ENCODE peak calls at places on chromosome 21, in nine cellular contexts. P is endothelial cell, G is pancreas, V is dorsolateral prefrontal cortex, K is MM.1S, Z is psoas muscle, R is bronchial epithelial cell, Y is tibial artery, J is fibroblast of lung. L is an unnamed sample.

GRCh38 chr21:39885119-39885848 is 18.0 kb downstream of the PCP4 start:
- DNase-seq in G (no peak), J (peak; percentile 21), R (no peak), K (no peak), V (peak; percentile 40), Y (peak; percentile 81), Z (no peak), P (no peak), L (no peak)

GRCh38 chr21:44423941-44424607 is 31.2 kb upstream of the LRRC3 start:
- DNase-seq in V (no peak), R (no peak), G (no peak), Y (peak; percentile 48), Z (peak; percentile 27), K (no peak), P (no peak), J (no peak), L (no peak)

GRCh38 chr21:35208810-35209517 is 159.9 kb upstream of the RUNX1 start:
- DNase-seq in R (no peak), J (peak; percentile 93), V (no peak), P (no peak), Z (no peak), Y (no peak), K (no peak), G (no peak), L (no peak)

GRCh38 chr21:34916446-34916845 is 132.7 kb downstream of the RUNX1 start:
- DNase-seq in P (no peak), J (peak; percentile 77), Z (no peak), K (no peak), G (no peak), V (no peak), Y (no peak), R (no peak), L (no peak)

GRCh38 chr21:20721151-20721550 is 277.1 kb upstream of the NCAM2 start:
- DNase-seq in J (peak; percentile 50), G (no peak), K (no peak), V (no peak), Z (no peak), Y (no peak), R (no peak), P (no peak), L (no peak)

GRCh38 chr21:25589905-25590304 is 17.4 kb downstream of the MRPL39 start:
- DNase-seq in J (no peak), G (no peak), P (no peak), V (no peak), Z (no peak), K (no peak), R (no peak), Y (no peak), L (no peak)

GRCh38 chr21:14119038-14119437 is 91.7 kb downstream of the LIPI start:
- DNase-seq in R (no peak), Y (no peak), P (no peak), K (no peak), Z (no peak), G (no peak), V (no peak), J (no peak), L (no peak)

GRCh38 chr21:40178726-40179125 is 311.5 kb downstream of the PCP4 start:
- DNase-seq in V (no peak), K (no peak), R (no peak), J (no peak), Z (no peak), P (no peak), Y (no peak), G (no peak), L (no peak)

GRCh38 chr21:35189077-35189863 is 140.2 kb upstream of the RUNX1 start:
- DNase-seq in G (no peak), Z (no peak), J (peak; percentile 93), P (no peak), K (no peak), Y (no peak), R (no peak), V (no peak), L (peak; percentile 53)

GRCh38 chr21:15617968-15618367 is 111.8 kb upstream of the USP25 start:
- DNase-seq in K (no peak), Z (no peak), R (peak; percentile 41), V (no peak), J (peak; percentile 76), Y (no peak), P (no peak), G (no peak), L (no peak)

GRCh38 chr21:14078746-14079375 is 131.9 kb downstream of the LIPI start:
- DNase-seq in Y (no peak), V (no peak), R (no peak), J (no peak), P (no peak), Z (no peak), K (no peak), G (no peak), L (no peak)

GRCh38 chr21:44466996-44467858 is 11.9 kb downstream of the LRRC3 start:
- DNase-seq in V (no peak), R (no peak), P (no peak), Y (peak; percentile 58), J (no peak), K (no peak), Z (no peak), G (no peak), L (no peak)

GRCh38 chr21:45850181-45850580 is 131.4 kb upstream of the COL6A1 start:
- DNase-seq in R (no peak), Y (no peak), Z (no peak), P (no peak), K (no peak), J (no peak), G (no peak), V (no peak), L (no peak)
- TF ChIP-seq CTCF in R (no peak), Y (no peak), Z (no peak), P (no peak), K (no peak), J (no peak), G (no peak), V (no peak), L (no peak)

GRCh38 chr21:17819114-17819877 is at the start of gene C21orf91:
- DNase-seq in Z (peak; percentile 93), R (peak; percentile 56), G (peak; percentile 86), Y (peak; percentile 92), J (peak; percentile 88), V (peak; percentile 88), K (peak; percentile 83), P (peak; percentile 81), L (peak; percentile 91)
- TF ChIP-seq CTCF in Z (no peak), R (no peak), G (no peak), Y (no peak), J (no peak), V (no peak), K (no peak), P (no peak), L (no peak)

DNA sequence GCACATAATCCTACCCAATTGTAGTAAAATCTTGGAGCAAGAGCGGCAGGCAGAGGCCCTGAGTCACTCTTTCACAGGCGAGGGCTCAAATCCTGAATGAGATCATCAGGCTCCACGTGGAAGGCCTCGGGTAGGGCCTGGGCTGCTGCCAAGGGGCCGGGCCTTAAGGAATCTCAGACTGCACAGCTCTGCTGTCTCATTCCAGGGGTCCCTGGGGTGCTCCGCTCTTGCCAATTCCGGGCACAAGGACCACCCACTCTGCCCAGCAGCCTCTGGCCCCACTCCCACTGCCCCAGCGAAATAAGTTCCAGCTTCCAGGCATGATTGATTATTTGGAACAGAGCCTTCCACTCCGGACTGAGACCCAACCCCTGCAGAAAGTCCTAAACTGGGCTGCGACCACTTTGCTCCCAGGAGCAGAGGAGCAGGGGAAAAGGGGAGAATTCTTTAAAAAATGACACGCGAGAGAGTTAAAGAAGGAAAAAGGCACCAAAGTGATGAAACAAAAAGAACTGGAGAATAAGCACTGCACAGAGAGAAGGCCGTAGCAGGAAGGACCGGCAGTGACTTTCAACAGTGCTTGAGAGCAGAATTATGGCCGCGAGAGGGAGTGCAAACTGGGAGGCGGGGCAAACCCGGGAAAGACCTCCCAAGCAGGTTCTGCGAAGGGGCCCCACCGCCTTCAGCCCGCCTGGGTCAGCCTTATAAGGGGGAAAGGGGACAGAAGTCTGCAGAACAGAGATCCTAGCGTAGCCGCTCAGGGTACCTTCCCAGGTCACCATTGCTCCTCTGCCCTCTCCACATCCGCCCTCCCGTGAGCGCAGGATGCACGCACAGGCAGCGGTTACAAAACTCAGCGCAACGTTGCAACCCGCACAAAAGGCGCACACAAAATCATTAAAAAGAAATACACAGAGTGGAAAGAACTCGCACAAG is 2.0 kb downstream of the ADAMTS1 start:
- DNase-seq in P (peak; percentile 62), K (peak; percentile 49), R (peak; percentile 89), V (peak; percentile 89), Z (peak; percentile 96), J (peak; percentile 94), G (peak; percentile 89), Y (peak; percentile 98), L (no peak)
- TF ChIP-seq CTCF in P (peak; percentile 1), K (peak; percentile 44), R (peak; percentile 44), V (no peak), Z (peak; percentile 26), J (no peak), G (no peak), Y (peak; percentile 28), L (no peak)

GRCh38 chr21:42512346-42513034 is 1.2 kb upstream of the SLC37A1 start:
- DNase-seq in G (no peak), P (no peak), Z (no peak), V (peak; percentile 22), J (no peak), R (no peak), Y (peak; percentile 60), K (no peak), L (no peak)

GRCh38 chr21:42514883-42515228 is 1.2 kb downstream of the SLC37A1 start:
- DNase-seq in P (no peak), G (no peak), Y (no peak), Z (no peak), R (peak; percentile 63), J (no peak), V (no peak), K (no peak), L (no peak)

GRCh38 chr21:42515708-42516502 is 2.3 kb downstream of the SLC37A1 start:
- DNase-seq in J (no peak), V (peak; percentile 25), Y (no peak), K (no peak), P (no peak), G (no peak), Z (no peak), R (peak; percentile 58), L (no peak)

GRCh38 chr21:42513985-42514882 is 582 bp downstream of the SLC37A1 start:
- DNase-seq in V (peak; percentile 26), K (no peak), Y (peak; percentile 66), Z (peak; percentile 70), J (peak; percentile 24), G (peak; percentile 69), P (peak; percentile 43), R (no peak), L (peak; percentile 76)

DNA sequence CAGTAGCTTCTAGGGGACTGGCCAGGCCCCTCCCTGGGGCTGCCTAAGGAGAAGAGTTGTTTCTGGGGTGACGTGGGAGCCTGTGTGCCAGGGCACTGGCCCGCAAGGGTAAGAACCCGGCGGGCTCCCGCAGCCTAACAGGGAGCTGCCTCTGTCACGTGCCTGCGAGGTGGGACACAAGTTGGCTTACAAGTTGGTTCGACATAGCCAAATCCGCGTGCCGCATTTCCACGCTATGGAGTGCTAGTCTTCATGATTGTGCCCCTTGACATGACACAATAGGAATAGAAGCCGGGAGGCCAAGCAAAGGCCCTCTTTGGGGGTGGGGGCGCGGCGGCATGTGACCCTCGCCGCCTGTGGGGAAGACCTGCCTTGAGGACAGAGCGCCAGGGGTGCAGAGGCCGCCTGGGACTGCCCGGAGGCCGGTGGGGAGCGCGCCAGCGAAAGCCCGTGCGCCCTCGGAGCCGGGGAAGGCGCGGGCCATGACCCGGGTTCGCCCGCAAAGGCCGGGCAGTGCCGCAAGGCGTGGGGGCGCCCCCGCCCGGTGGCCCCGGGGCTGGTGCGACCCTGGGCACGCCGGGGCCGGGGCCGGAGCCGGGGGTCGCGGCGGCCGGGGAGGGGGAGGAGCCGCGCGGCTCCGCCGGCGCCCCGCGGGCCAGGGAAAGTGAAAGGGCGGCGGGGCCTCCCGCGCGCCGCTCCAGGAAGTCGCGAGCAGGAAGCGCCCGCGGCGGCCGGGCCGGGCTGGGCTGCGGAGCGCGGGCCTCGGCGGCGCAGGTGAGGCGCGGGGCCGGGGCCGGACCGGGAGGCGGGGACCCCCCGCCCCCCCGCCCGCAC is at the start of gene SLC37A1:
- DNase-seq in R (no peak), K (peak; percentile 32), G (peak; percentile 50), Y (peak; percentile 66), P (peak; percentile 42), J (peak; percentile 23), V (peak; percentile 29), Z (peak; percentile 60), L (peak; percentile 73)
- TF ChIP-seq CTCF in R (no peak), K (no peak), G (no peak), Y (no peak), P (no peak), J (no peak), V (no peak), Z (no peak), L (peak; percentile 44)